ENCODE peak calls at places on chromosomes 11 and 22, in ten cellular contexts. H is uterus; G is astrocyte of the cerebellum; M is PC-9; D is fibroblast of lung; J is IMR-90; Y is activated CD8-positive, alpha-beta T cell treated with anti-CD3 and anti-CD28 coated beads for 36 hours; N is right atrium auricular region; K is astrocyte of the spinal cord; A is tibial nerve. L is an unnamed sample.

GRCh38 chr11:13019313-13019712 is 10.2 kb downstream of the RASSF10 start:
- DNase-seq in J (no peak), D (no peak), A (no peak), N (no peak), G (no peak), K (no peak), M (no peak), Y (no peak), H (no peak), L (no peak)

GRCh38 chr11:83543918-83544491 is 257.8 kb upstream of the CCDC90B start:
- DNase-seq in D (no peak), K (no peak), J (no peak), N (no peak), G (no peak), A (no peak), M (no peak), H (no peak), Y (peak; percentile 2), L (no peak)

GRCh38 chr11:120182790-120183491 is 27.9 kb upstream of the OAF start:
- DNase-seq in H (peak; percentile 39), M (no peak), N (peak; percentile 63), K (no peak), A (peak; percentile 36), G (no peak), D (no peak), J (no peak), Y (no peak), L (no peak)

GRCh38 chr22:25630446-25630845 is 66.0 kb downstream of the GRK3 start:
- DNase-seq in N (no peak), M (no peak), A (no peak), K (peak; percentile 5), D (peak; percentile 70), H (no peak), Y (no peak), G (peak; percentile 33), J (no peak), L (no peak)

GRCh38 chr11:117097567-117098268 is 510 bp downstream of the SIK3 start:
- DNase-seq in G (no peak), M (no peak), K (no peak), N (peak; percentile 61), Y (peak; percentile 43), D (no peak), J (no peak), H (no peak), A (peak; percentile 42), L (peak; percentile 18)

GRCh38 chr11:18264035-18264434 is 2.0 kb upstream of the SAA1 start:
- DNase-seq in Y (no peak), J (no peak), M (no peak), A (no peak), H (no peak), D (no peak), N (no peak), K (no peak), G (no peak), L (no peak)

GRCh38 chr11:35893796-35894475 is 49.9 kb upstream of the LDLRAD3 start:
- DNase-seq in D (peak; percentile 29), M (peak; percentile 93), J (peak; percentile 35), H (no peak), N (no peak), Y (no peak), A (peak; percentile 14), G (no peak), K (no peak), L (peak; percentile 44)

GRCh38 chr22:49962751-49963646 is 2.4 kb downstream of the PIM3 start:
- DNase-seq in J (no peak), A (no peak), D (no peak), G (no peak), K (no peak), Y (no peak), H (peak; percentile 59), N (no peak), M (no peak), L (peak; percentile 18)

GRCh38 chr11:72642815-72643511 is 31.3 kb downstream of the PDE2A start:
- DNase-seq in M (no peak), H (peak; percentile 38), D (peak; percentile 39), Y (peak; percentile 70), K (peak; percentile 34), G (no peak), A (no peak), N (no peak), J (peak; percentile 11), L (peak; percentile 75)

GRCh38 chr11:86228967-86229330 is 15.6 kb upstream of the EED start:
- DNase-seq in A (no peak), K (no peak), N (no peak), Y (peak; percentile 77), M (peak; percentile 75), G (no peak), J (no peak), D (no peak), H (no peak), L (no peak)

GRCh38 chr11:62645934-62646824 is at the start of gene GANAB:
- DNase-seq in G (peak; percentile 94), D (peak; percentile 96), M (peak; percentile 95), Y (peak; percentile 100), N (peak; percentile 99), K (peak; percentile 98), J (peak; percentile 96), A (peak; percentile 100), H (peak; percentile 99), L (peak; percentile 98)

GRCh38 chr22:36586852-36587251 is 57.9 kb upstream of the EIF3D start:
- DNase-seq in K (no peak), H (no peak), Y (no peak), N (no peak), D (no peak), G (no peak), A (no peak), M (no peak), J (no peak), L (no peak)

GRCh38 chr22:45239378-45240136 is 1.1 kb downstream of the KIAA0930 start:
- DNase-seq in M (no peak), J (no peak), K (no peak), H (no peak), A (no peak), G (no peak), D (no peak), Y (no peak), N (no peak), L (no peak)

GRCh38 chr11:118435893-118436624 is at the start of gene KMT2A:
- DNase-seq in A (peak; percentile 97), D (peak; percentile 98), G (peak; percentile 89), M (peak; percentile 90), K (peak; percentile 99), N (peak; percentile 94), J (peak; percentile 95), H (peak; percentile 97), Y (peak; percentile 92), L (peak; percentile 98)
- TF ChIP-seq CTCF in A (no peak), D (no peak), G (no peak), M (no peak), K (no peak), N (no peak), J (no peak), H (no peak), Y (no peak), L (no peak)

GRCh38 chr22:38262051-38262795 is 10.6 kb downstream of the TMEM184B start:
- DNase-seq in G (no peak), D (peak; percentile 34), K (no peak), Y (peak; percentile 73), M (peak; percentile 54), J (no peak), N (no peak), H (peak; percentile 70), A (no peak), L (peak; percentile 52)

GRCh38 chr22:38261478-38261803 is 11.4 kb downstream of the TMEM184B start:
- DNase-seq in M (no peak), J (no peak), K (no peak), D (no peak), H (no peak), A (no peak), N (no peak), G (no peak), Y (no peak), L (no peak)

GRCh38 chr22:38258895-38259294 is 13.9 kb downstream of the TMEM184B start:
- DNase-seq in K (no peak), N (peak; percentile 93), H (peak; percentile 82), M (no peak), A (no peak), G (no peak), D (no peak), J (peak; percentile 91), Y (no peak), L (no peak)

GRCh38 chr22:38259370-38259769 is 13.4 kb downstream of the TMEM184B start:
- DNase-seq in G (no peak), K (no peak), A (no peak), H (no peak), J (no peak), Y (no peak), N (no peak), M (no peak), D (no peak), L (no peak)

GRCh38 chr22:38260760-38261477 is 11.9 kb downstream of the TMEM184B start:
- DNase-seq in G (no peak), K (peak; percentile 42), J (peak; percentile 29), Y (no peak), M (no peak), A (no peak), D (peak; percentile 18), H (no peak), N (no peak), L (no peak)
- TF ChIP-seq CTCF in G (peak; percentile 43), K (peak; percentile 29), J (peak; percentile 25), Y (no peak), M (no peak), A (no peak), D (peak; percentile 26), H (peak; percentile 14), N (no peak), L (no peak)

GRCh38 chr11:130905512-130905911 is 10.8 kb downstream of the SNX19 start:
- DNase-seq in M (no peak), A (no peak), Y (no peak), N (no peak), K (no peak), G (no peak), J (no peak), H (no peak), D (no peak), L (no peak)

GRCh38 chr11:130899106-130899505 is 17.2 kb downstream of the SNX19 start:
- DNase-seq in G (no peak), K (no peak), M (no peak), J (no peak), Y (no peak), D (no peak), A (no peak), H (no peak), N (no peak), L (no peak)

GRCh38 chr11:130906616-130907015 is 9.7 kb downstream of the SNX19 start:
- DNase-seq in M (no peak), J (no peak), D (no peak), H (no peak), N (no peak), K (no peak), Y (no peak), A (no peak), G (no peak), L (no peak)

GRCh38 chr11:130904380-130904779 is 11.9 kb downstream of the SNX19 start:
- DNase-seq in K (peak; percentile 24), M (no peak), A (no peak), Y (no peak), G (no peak), D (peak; percentile 29), N (no peak), H (no peak), J (no peak), L (no peak)

GRCh38 chr11:130902380-130902779 is 13.9 kb downstream of the SNX19 start:
- DNase-seq in H (peak; percentile 49), D (no peak), A (no peak), J (no peak), N (no peak), Y (no peak), G (no peak), M (no peak), K (no peak), L (no peak)
- TF ChIP-seq CTCF in H (no peak), D (no peak), A (no peak), J (no peak), N (no peak), Y (no peak), G (no peak), M (no peak), K (no peak), L (no peak)

GRCh38 chr11:11618973-11619435 is 2.8 kb downstream of the GALNT18 start:
- DNase-seq in K (no peak), J (no peak), N (no peak), A (no peak), Y (no peak), M (no peak), D (no peak), H (no peak), G (no peak), L (peak; percentile 20)
- TF ChIP-seq CTCF in K (no peak), J (no peak), N (no peak), A (no peak), Y (no peak), M (no peak), D (no peak), H (no peak), G (no peak), L (no peak)

L was measured in Calu3.